ENCODE peak calls at places on chromosomes 12 and 14, in five cellular contexts. I is RPMI8226; S is AG10803; E is foreskin fibroblast; G is activated CD4-positive, alpha-beta T cell treated with anti-CD3 and anti-CD28 coated beads for 24 hours. J is an unnamed sample.

GRCh38 chr12:22360772-22361171 is 26.3 kb upstream of the ST8SIA1 start:
- DNase-seq in S (no peak), G (no peak), E (no peak), I (no peak), J (no peak)

GRCh38 chr12:27081668-27082091 is 698 bp downstream of the C12orf71 start:
- DNase-seq in E (no peak), I (no peak), G (no peak), S (peak; percentile 29), J (no peak)

GRCh38 chr12:31600252-31600651 is 9.3 kb upstream of the DENND5B start:
- DNase-seq in I (no peak), G (no peak), E (no peak), S (no peak), J (no peak)

GRCh38 chr12:11885261-11886038 is 185.3 kb upstream of the BCL2L14 start:
- DNase-seq in G (no peak), E (peak; percentile 25), S (peak; percentile 31), I (no peak), J (peak; percentile 83)

GRCh38 chr12:39157696-39158342 is 252.4 kb upstream of the CPNE8 start:
- DNase-seq in I (no peak), E (no peak), S (no peak), G (no peak), J (no peak)

GRCh38 chr12:88057994-88058718 is 29.0 kb upstream of the C12orf50 start:
- DNase-seq in G (no peak), S (peak; percentile 45), I (no peak), E (peak; percentile 25), J (no peak)

GRCh38 chr12:49230810-49231209 is 34.1 kb upstream of the TUBA1C start:
- DNase-seq in E (no peak), S (no peak), I (no peak), G (no peak), J (no peak)

GRCh38 chr14:30588873-30589272 is 29.9 kb downstream of the G2E3 start:
- DNase-seq in G (no peak), S (no peak), I (no peak), E (no peak), J (no peak)

GRCh38 chr14:63200035-63200740 is 4.1 kb upstream of the RHOJ start:
- DNase-seq in E (no peak), I (no peak), S (no peak), G (no peak), J (no peak)